ENCODE peak calls at places on chromosomes 2 and 18, in eight cellular contexts. One of them, this sample, is unnamed.

GRCh38 chr2:111618577-111618930 is 265.4 kb downstream of the ANAPC1 start:
- DNase-seq in psoas muscle: no peak
- DNase-seq in fibroblast of mammary gland: peak
- DNase-seq in adrenal gland: peak
- DNase-seq in bronchial epithelial cell: no peak
- DNase-seq in body of pancreas: peak
- DNase-seq in fibroblast of villous mesenchyme: no peak
- DNase-seq in foreskin fibroblast: peak
- DNase-seq in this sample: peak

GRCh38 chr18:39749154-39749553 is 2183.6 kb upstream of the CELF4 start:
- DNase-seq in psoas muscle: no peak
- DNase-seq in fibroblast of mammary gland: no peak
- DNase-seq in adrenal gland: no peak
- DNase-seq in bronchial epithelial cell: no peak
- DNase-seq in body of pancreas: no peak
- DNase-seq in fibroblast of villous mesenchyme: no peak
- DNase-seq in foreskin fibroblast: no peak
- DNase-seq in this sample: no peak

GRCh38 chr2:164625378-164625971 is 4.2 kb upstream of the GRB14 start:
- DNase-seq in psoas muscle: no peak
- DNase-seq in fibroblast of mammary gland: peak
- DNase-seq in adrenal gland: no peak
- DNase-seq in bronchial epithelial cell: peak
- DNase-seq in body of pancreas: no peak
- DNase-seq in fibroblast of villous mesenchyme: no peak
- DNase-seq in foreskin fibroblast: peak
- DNase-seq in this sample: peak

GRCh38 chr2:105806994-105807393 is 62.3 kb downstream of the NCK2 start:
- DNase-seq in psoas muscle: no peak
- DNase-seq in fibroblast of mammary gland: no peak
- DNase-seq in adrenal gland: no peak
- DNase-seq in bronchial epithelial cell: no peak
- DNase-seq in body of pancreas: no peak
- DNase-seq in fibroblast of villous mesenchyme: no peak
- DNase-seq in foreskin fibroblast: no peak
- DNase-seq in this sample: no peak

GRCh38 chr2:129880971-129881370 is 98.5 kb upstream of the RAB6C start:
- DNase-seq in psoas muscle: no peak
- DNase-seq in fibroblast of mammary gland: no peak
- DNase-seq in adrenal gland: no peak
- DNase-seq in bronchial epithelial cell: no peak
- DNase-seq in body of pancreas: no peak
- DNase-seq in fibroblast of villous mesenchyme: no peak
- DNase-seq in foreskin fibroblast: no peak
- DNase-seq in this sample: no peak

GRCh38 chr2:85707304-85707703 is 13.1 kb downstream of the GNLY start:
- DNase-seq in psoas muscle: no peak
- DNase-seq in fibroblast of mammary gland: peak
- DNase-seq in adrenal gland: peak
- DNase-seq in bronchial epithelial cell: peak
- DNase-seq in body of pancreas: peak
- DNase-seq in fibroblast of villous mesenchyme: peak
- DNase-seq in foreskin fibroblast: peak
- DNase-seq in this sample: peak

GRCh38 chr2:202064206-202064880 is 8.7 kb upstream of the KIAA2012 start:
- DNase-seq in psoas muscle: no peak
- DNase-seq in fibroblast of mammary gland: peak
- DNase-seq in adrenal gland: no peak
- DNase-seq in bronchial epithelial cell: peak
- DNase-seq in body of pancreas: no peak
- DNase-seq in fibroblast of villous mesenchyme: peak
- DNase-seq in foreskin fibroblast: peak
- DNase-seq in this sample: peak

GRCh38 chr18:13477147-13477683 is 249.1 kb downstream of the FAM210A start:
- DNase-seq in psoas muscle: no peak
- DNase-seq in fibroblast of mammary gland: no peak
- DNase-seq in adrenal gland: no peak
- DNase-seq in bronchial epithelial cell: no peak
- DNase-seq in body of pancreas: no peak
- DNase-seq in fibroblast of villous mesenchyme: no peak
- DNase-seq in foreskin fibroblast: no peak
- DNase-seq in this sample: no peak

GRCh38 chr2:232568161-232568560 is 17.7 kb downstream of the EIF4E2 start:
- DNase-seq in psoas muscle: peak
- DNase-seq in fibroblast of mammary gland: peak
- DNase-seq in adrenal gland: peak
- DNase-seq in bronchial epithelial cell: peak
- DNase-seq in body of pancreas: no peak
- DNase-seq in fibroblast of villous mesenchyme: peak
- DNase-seq in foreskin fibroblast: peak
- DNase-seq in this sample: peak

GRCh38 chr2:237614151-237614720 is 13.2 kb upstream of the LRRFIP1 start:
- DNase-seq in psoas muscle: no peak
- DNase-seq in fibroblast of mammary gland: no peak
- DNase-seq in adrenal gland: no peak
- DNase-seq in bronchial epithelial cell: no peak
- DNase-seq in body of pancreas: peak
- DNase-seq in fibroblast of villous mesenchyme: peak
- DNase-seq in foreskin fibroblast: no peak
- DNase-seq in this sample: peak

GRCh38 chr2:234590076-234590475 is 93.2 kb upstream of the ARL4C start:
- DNase-seq in psoas muscle: no peak
- DNase-seq in fibroblast of mammary gland: no peak
- DNase-seq in adrenal gland: no peak
- DNase-seq in bronchial epithelial cell: no peak
- DNase-seq in body of pancreas: no peak
- DNase-seq in fibroblast of villous mesenchyme: no peak
- DNase-seq in foreskin fibroblast: no peak
- DNase-seq in this sample: no peak

GRCh38 chr2:10982931-10983701 is 71.4 kb downstream of the KCNF1 start:
- DNase-seq in psoas muscle: no peak
- DNase-seq in fibroblast of mammary gland: no peak
- DNase-seq in adrenal gland: no peak
- DNase-seq in bronchial epithelial cell: no peak
- DNase-seq in body of pancreas: peak
- DNase-seq in fibroblast of villous mesenchyme: no peak
- DNase-seq in foreskin fibroblast: peak
- DNase-seq in this sample: no peak

GRCh38 chr2:102449370-102449974 is 23.6 kb upstream of the SLC9A4 start:
- DNase-seq in psoas muscle: no peak
- DNase-seq in fibroblast of mammary gland: peak
- DNase-seq in adrenal gland: peak
- DNase-seq in bronchial epithelial cell: peak
- DNase-seq in body of pancreas: peak
- DNase-seq in fibroblast of villous mesenchyme: peak
- DNase-seq in foreskin fibroblast: peak
- DNase-seq in this sample: peak

GRCh38 chr2:67485431-67485830 is 88.3 kb downstream of the ETAA1 start:
- DNase-seq in psoas muscle: no peak
- DNase-seq in fibroblast of mammary gland: no peak
- DNase-seq in adrenal gland: no peak
- DNase-seq in bronchial epithelial cell: no peak
- DNase-seq in body of pancreas: no peak
- DNase-seq in fibroblast of villous mesenchyme: peak
- DNase-seq in foreskin fibroblast: peak
- DNase-seq in this sample: peak

GRCh38 chr2:170836027-170836426 is 19.3 kb downstream of the GAD1 start:
- DNase-seq in psoas muscle: no peak
- DNase-seq in fibroblast of mammary gland: no peak
- DNase-seq in adrenal gland: no peak
- DNase-seq in bronchial epithelial cell: no peak
- DNase-seq in body of pancreas: no peak
- DNase-seq in fibroblast of villous mesenchyme: no peak
- DNase-seq in foreskin fibroblast: no peak
- DNase-seq in this sample: no peak

GRCh38 chr2:176565641-176566323 is 296.5 kb downstream of the MTX2 start:
- DNase-seq in psoas muscle: no peak
- DNase-seq in fibroblast of mammary gland: peak
- DNase-seq in adrenal gland: peak
- DNase-seq in bronchial epithelial cell: no peak
- DNase-seq in body of pancreas: no peak
- DNase-seq in fibroblast of villous mesenchyme: peak
- DNase-seq in foreskin fibroblast: no peak
- DNase-seq in this sample: no peak
- TF ChIP-seq CTCF in psoas muscle: no peak
- TF ChIP-seq CTCF in fibroblast of mammary gland: no peak
- TF ChIP-seq CTCF in adrenal gland: no peak
- TF ChIP-seq CTCF in bronchial epithelial cell: no peak
- TF ChIP-seq CTCF in body of pancreas: no peak
- TF ChIP-seq CTCF in fibroblast of villous mesenchyme: no peak
- TF ChIP-seq CTCF in foreskin fibroblast: no peak
- TF ChIP-seq CTCF in this sample: no peak

GRCh38 chr18:11983592-11983991 is 2.3 kb downstream of the IMPA2 start:
- DNase-seq in psoas muscle: peak
- DNase-seq in fibroblast of mammary gland: no peak
- DNase-seq in adrenal gland: peak
- DNase-seq in bronchial epithelial cell: no peak
- DNase-seq in body of pancreas: peak
- DNase-seq in fibroblast of villous mesenchyme: no peak
- DNase-seq in foreskin fibroblast: no peak
- DNase-seq in this sample: no peak

GRCh38 chr18:11986061-11986460 is 4.8 kb downstream of the IMPA2 start:
- DNase-seq in psoas muscle: peak
- DNase-seq in fibroblast of mammary gland: no peak
- DNase-seq in adrenal gland: no peak
- DNase-seq in bronchial epithelial cell: no peak
- DNase-seq in body of pancreas: no peak
- DNase-seq in fibroblast of villous mesenchyme: no peak
- DNase-seq in foreskin fibroblast: no peak
- DNase-seq in this sample: no peak

GRCh38 chr18:11985532-11985931 is 4.2 kb downstream of the IMPA2 start:
- DNase-seq in psoas muscle: peak
- DNase-seq in fibroblast of mammary gland: no peak
- DNase-seq in adrenal gland: no peak
- DNase-seq in bronchial epithelial cell: no peak
- DNase-seq in body of pancreas: no peak
- DNase-seq in fibroblast of villous mesenchyme: no peak
- DNase-seq in foreskin fibroblast: no peak
- DNase-seq in this sample: no peak

GRCh38 chr18:11982981-11983380 is 1.7 kb downstream of the IMPA2 start:
- DNase-seq in psoas muscle: peak
- DNase-seq in fibroblast of mammary gland: no peak
- DNase-seq in adrenal gland: no peak
- DNase-seq in bronchial epithelial cell: no peak
- DNase-seq in body of pancreas: no peak
- DNase-seq in fibroblast of villous mesenchyme: no peak
- DNase-seq in foreskin fibroblast: no peak
- DNase-seq in this sample: no peak

GRCh38 chr18:11984091-11984490 is 2.8 kb downstream of the IMPA2 start:
- DNase-seq in psoas muscle: peak
- DNase-seq in fibroblast of mammary gland: no peak
- DNase-seq in adrenal gland: no peak
- DNase-seq in bronchial epithelial cell: no peak
- DNase-seq in body of pancreas: no peak
- DNase-seq in fibroblast of villous mesenchyme: no peak
- DNase-seq in foreskin fibroblast: no peak
- DNase-seq in this sample: no peak
- H3K4me3 ChIP-seq in psoas muscle: peak
- H3K4me3 ChIP-seq in fibroblast of mammary gland: no peak
- H3K4me3 ChIP-seq in adrenal gland: no peak
- H3K4me3 ChIP-seq in bronchial epithelial cell: no peak
- H3K4me3 ChIP-seq in body of pancreas: no peak
- H3K4me3 ChIP-seq in fibroblast of villous mesenchyme: no peak
- H3K4me3 ChIP-seq in foreskin fibroblast: no peak
- H3K4me3 ChIP-seq in this sample: no peak

DNA sequence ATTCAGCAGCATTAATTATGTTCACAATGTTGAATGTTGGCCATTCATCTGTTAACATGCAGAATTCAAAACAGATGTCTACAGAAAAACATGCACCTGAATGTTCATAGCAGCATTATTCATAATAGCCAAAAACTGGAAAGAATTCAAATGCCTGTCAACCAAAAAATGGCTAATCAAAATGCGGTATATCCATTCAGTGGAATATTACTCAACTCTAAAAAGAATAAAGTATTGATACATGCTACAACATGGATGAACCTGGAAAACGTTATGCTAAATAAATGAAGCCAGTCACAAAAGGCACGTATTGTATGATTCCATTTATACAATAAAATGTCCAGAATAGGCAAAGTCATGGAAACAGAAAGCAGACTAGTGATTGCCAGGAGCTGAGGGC is 68.0 kb downstream of the CCDC88A start:
- DNase-seq in psoas muscle: no peak
- DNase-seq in fibroblast of mammary gland: no peak
- DNase-seq in adrenal gland: no peak
- DNase-seq in bronchial epithelial cell: no peak
- DNase-seq in body of pancreas: no peak
- DNase-seq in fibroblast of villous mesenchyme: no peak
- DNase-seq in foreskin fibroblast: no peak
- DNase-seq in this sample: no peak
- TF ChIP-seq CTCF in psoas muscle: no peak
- TF ChIP-seq CTCF in fibroblast of mammary gland: no peak
- TF ChIP-seq CTCF in adrenal gland: no peak
- TF ChIP-seq CTCF in bronchial epithelial cell: no peak
- TF ChIP-seq CTCF in body of pancreas: no peak
- TF ChIP-seq CTCF in fibroblast of villous mesenchyme: no peak
- TF ChIP-seq CTCF in foreskin fibroblast: no peak
- TF ChIP-seq CTCF in this sample: no peak

GRCh38 chr2:127157114-127157513 is 50.2 kb upstream of the BIN1 start:
- DNase-seq in psoas muscle: no peak
- DNase-seq in fibroblast of mammary gland: no peak
- DNase-seq in adrenal gland: no peak
- DNase-seq in bronchial epithelial cell: no peak
- DNase-seq in body of pancreas: no peak
- DNase-seq in fibroblast of villous mesenchyme: no peak
- DNase-seq in foreskin fibroblast: no peak
- DNase-seq in this sample: no peak

GRCh38 chr2:127157651-127158460 is 50.9 kb upstream of the BIN1 start:
- DNase-seq in psoas muscle: peak
- DNase-seq in fibroblast of mammary gland: no peak
- DNase-seq in adrenal gland: no peak
- DNase-seq in bronchial epithelial cell: no peak
- DNase-seq in body of pancreas: no peak
- DNase-seq in fibroblast of villous mesenchyme: peak
- DNase-seq in foreskin fibroblast: peak
- DNase-seq in this sample: peak

GRCh38 chr2:127154985-127155650 is 48.2 kb upstream of the BIN1 start:
- DNase-seq in psoas muscle: peak
- DNase-seq in fibroblast of mammary gland: peak
- DNase-seq in adrenal gland: peak
- DNase-seq in bronchial epithelial cell: no peak
- DNase-seq in body of pancreas: no peak
- DNase-seq in fibroblast of villous mesenchyme: peak
- DNase-seq in foreskin fibroblast: peak
- DNase-seq in this sample: peak

GRCh38 chr2:127154396-127154795 is 47.4 kb upstream of the BIN1 start:
- DNase-seq in psoas muscle: no peak
- DNase-seq in fibroblast of mammary gland: no peak
- DNase-seq in adrenal gland: no peak
- DNase-seq in bronchial epithelial cell: no peak
- DNase-seq in body of pancreas: no peak
- DNase-seq in fibroblast of villous mesenchyme: no peak
- DNase-seq in foreskin fibroblast: peak
- DNase-seq in this sample: no peak

DNA sequence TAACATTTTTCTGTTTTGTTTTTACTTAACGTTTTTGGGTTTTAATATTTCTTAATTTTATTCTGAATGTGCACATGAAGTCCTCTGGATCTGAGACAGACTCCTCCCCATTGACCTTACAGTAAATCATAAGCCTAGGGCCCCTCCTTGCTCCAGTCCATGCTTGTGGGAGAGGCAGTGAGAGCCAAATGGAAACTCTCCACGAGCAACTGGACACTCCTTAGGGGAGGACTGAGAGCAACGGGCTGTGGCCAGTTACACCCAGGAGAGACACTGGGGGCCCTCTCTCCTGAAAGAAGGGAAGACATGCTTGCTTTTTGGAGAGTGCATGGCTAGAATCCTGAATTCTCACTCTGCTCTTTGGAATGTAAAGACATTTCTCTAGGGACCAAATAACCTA is 48.9 kb upstream of the BIN1 start:
- DNase-seq in psoas muscle: peak
- DNase-seq in fibroblast of mammary gland: peak
- DNase-seq in adrenal gland: peak
- DNase-seq in bronchial epithelial cell: no peak
- DNase-seq in body of pancreas: peak
- DNase-seq in fibroblast of villous mesenchyme: peak
- DNase-seq in foreskin fibroblast: peak
- DNase-seq in this sample: peak
- H3K4me3 ChIP-seq in psoas muscle: no peak
- H3K4me3 ChIP-seq in fibroblast of mammary gland: no peak
- H3K4me3 ChIP-seq in adrenal gland: no peak
- H3K4me3 ChIP-seq in bronchial epithelial cell: no peak
- H3K4me3 ChIP-seq in body of pancreas: no peak
- H3K4me3 ChIP-seq in fibroblast of villous mesenchyme: no peak
- H3K4me3 ChIP-seq in foreskin fibroblast: no peak
- H3K4me3 ChIP-seq in this sample: no peak

This sample was measured in cardiac fibroblast.